ENCODE peak calls at places on chromosomes 1 and 21, in four cellular contexts. One of them, this sample, is unnamed. For H3K9me3 and H3K4me1, the result is how much of the 10 kb centered on the place peaks cover.

GRCh38 chr1:53073899-53074311 is 11.9 kb downstream of the PODN start:
- DNase-seq in esophagus squamous epithelium: no peak
- DNase-seq in mucosa of descending colon: no peak
- DNase-seq in right lobe of liver: peak
- DNase-seq in this sample: peak

GRCh38 chr1:218558411-218558810 is 213.3 kb downstream of the TGFB2 start:
- DNase-seq in esophagus squamous epithelium: no peak
- DNase-seq in right lobe of liver: no peak
- DNase-seq in mucosa of descending colon: no peak
- DNase-seq in this sample: no peak

GRCh38 chr1:93433407-93433961 is 14.4 kb upstream of the FNBP1L start:
- DNase-seq in right lobe of liver: peak
- DNase-seq in mucosa of descending colon: peak
- DNase-seq in esophagus squamous epithelium: no peak
- DNase-seq in this sample: no peak

GRCh38 chr1:201353186-201353940 is 24.1 kb downstream of the TNNT2 start:
- DNase-seq in esophagus squamous epithelium: no peak
- DNase-seq in mucosa of descending colon: peak
- DNase-seq in right lobe of liver: peak
- DNase-seq in this sample: peak

GRCh38 chr1:231465051-231465450 is 43.0 kb upstream of the EGLN1 start:
- DNase-seq in mucosa of descending colon: no peak
- DNase-seq in esophagus squamous epithelium: no peak
- DNase-seq in right lobe of liver: no peak
- DNase-seq in this sample: no peak

GRCh38 chr1:197980457-197980856 is 63.3 kb downstream of the LHX9 start:
- DNase-seq in esophagus squamous epithelium: no peak
- DNase-seq in right lobe of liver: no peak
- DNase-seq in mucosa of descending colon: no peak
- DNase-seq in this sample: no peak

GRCh38 chr1:46517010-46517600 is 27.5 kb downstream of the DMBX1 start:
- DNase-seq in mucosa of descending colon: peak
- DNase-seq in right lobe of liver: peak
- DNase-seq in esophagus squamous epithelium: no peak
- DNase-seq in this sample: peak

GRCh38 chr1:185450123-185450788 is 133.2 kb upstream of the IVNS1ABP start:
- DNase-seq in mucosa of descending colon: peak
- DNase-seq in right lobe of liver: no peak
- DNase-seq in esophagus squamous epithelium: no peak
- DNase-seq in this sample: no peak

GRCh38 chr1:54404939-54405880 is 984 bp downstream of the SSBP3 start:
- DNase-seq in right lobe of liver: peak
- DNase-seq in esophagus squamous epithelium: no peak
- DNase-seq in mucosa of descending colon: peak
- DNase-seq in this sample: peak

GRCh38 chr21:25818156-25818950 is 83.6 kb downstream of the GABPA start:
- DNase-seq in mucosa of descending colon: no peak
- DNase-seq in esophagus squamous epithelium: no peak
- DNase-seq in right lobe of liver: no peak
- DNase-seq in this sample: no peak

GRCh38 chr1:50735443-50735842 is 224.6 kb downstream of the FAF1 start:
- DNase-seq in esophagus squamous epithelium: no peak
- DNase-seq in right lobe of liver: no peak
- DNase-seq in mucosa of descending colon: peak
- DNase-seq in this sample: no peak

GRCh38 chr1:178417858-178418257 is 78.9 kb downstream of the CLEC20A start:
- DNase-seq in esophagus squamous epithelium: no peak
- DNase-seq in mucosa of descending colon: no peak
- DNase-seq in right lobe of liver: no peak
- DNase-seq in this sample: no peak

GRCh38 chr1:23736437-23737134 is 6.7 kb upstream of the ELOA start:
- DNase-seq in mucosa of descending colon: no peak
- DNase-seq in right lobe of liver: no peak
- DNase-seq in esophagus squamous epithelium: no peak
- DNase-seq in this sample: no peak

GRCh38 chr1:198797656-198798055 is 158.8 kb downstream of the PTPRC start:
- DNase-seq in mucosa of descending colon: no peak
- DNase-seq in esophagus squamous epithelium: no peak
- DNase-seq in right lobe of liver: no peak
- DNase-seq in this sample: no peak

GRCh38 chr1:114310771-114311251 is 157.1 kb upstream of the SYT6 start:
- DNase-seq in mucosa of descending colon: no peak
- DNase-seq in right lobe of liver: no peak
- DNase-seq in esophagus squamous epithelium: no peak
- DNase-seq in this sample: no peak

GRCh38 chr1:213070399-213070798 is 19.4 kb downstream of the RPS6KC1 start:
- DNase-seq in mucosa of descending colon: peak
- DNase-seq in right lobe of liver: no peak
- DNase-seq in esophagus squamous epithelium: no peak
- DNase-seq in this sample: no peak

GRCh38 chr1:77282866-77283539 is 1.2 kb downstream of the AK5 start:
- DNase-seq in mucosa of descending colon: no peak
- DNase-seq in esophagus squamous epithelium: no peak
- DNase-seq in right lobe of liver: no peak
- DNase-seq in this sample: no peak

GRCh38 chr1:41640141-41640751 is 155.8 kb upstream of the EDN2 start:
- DNase-seq in esophagus squamous epithelium: no peak
- DNase-seq in mucosa of descending colon: no peak
- DNase-seq in right lobe of liver: no peak
- DNase-seq in this sample: no peak

GRCh38 chr1:228236744-228237143 is 28.9 kb downstream of the OBSCN start:
- DNase-seq in mucosa of descending colon: peak
- DNase-seq in esophagus squamous epithelium: no peak
- DNase-seq in right lobe of liver: no peak
- DNase-seq in this sample: no peak

GRCh38 chr21:45579383-45580180 is 37.3 kb upstream of the SLC19A1 start:
- DNase-seq in right lobe of liver: no peak
- DNase-seq in mucosa of descending colon: no peak
- DNase-seq in esophagus squamous epithelium: no peak
- DNase-seq in this sample: peak

GRCh38 chr21:35697321-35697808 is 363.0 kb downstream of the SETD4 start:
- DNase-seq in esophagus squamous epithelium: no peak
- DNase-seq in mucosa of descending colon: peak
- DNase-seq in right lobe of liver: peak
- DNase-seq in this sample: peak

GRCh38 chr1:201221201-201221846 is 30.7 kb downstream of the IGFN1 start:
- DNase-seq in right lobe of liver: no peak
- DNase-seq in esophagus squamous epithelium: no peak
- DNase-seq in mucosa of descending colon: no peak
- DNase-seq in this sample: peak

GRCh38 chr1:89607888-89608626 is 24.9 kb upstream of the LRRC8C start:
- DNase-seq in mucosa of descending colon: no peak
- DNase-seq in esophagus squamous epithelium: no peak
- DNase-seq in right lobe of liver: no peak
- DNase-seq in this sample: no peak

GRCh38 chr1:188822248-188822647 is 1655.4 kb downstream of the BRINP3 start:
- DNase-seq in esophagus squamous epithelium: no peak
- DNase-seq in mucosa of descending colon: no peak
- DNase-seq in right lobe of liver: no peak
- DNase-seq in this sample: no peak

GRCh38 chr1:224356685-224357625 is at the start of gene CNIH4:
- DNase-seq in esophagus squamous epithelium: peak
- DNase-seq in right lobe of liver: peak
- DNase-seq in mucosa of descending colon: peak
- DNase-seq in this sample: peak

GRCh38 chr1:162502928-162503327 is 5.3 kb downstream of the UHMK1 start:
- DNase-seq in mucosa of descending colon: no peak
- DNase-seq in esophagus squamous epithelium: no peak
- DNase-seq in right lobe of liver: no peak
- DNase-seq in this sample: no peak

GRCh38 chr1:43225168-43225567 is 44.6 kb upstream of the TMEM125 start:
- DNase-seq in mucosa of descending colon: no peak
- DNase-seq in right lobe of liver: no peak
- DNase-seq in esophagus squamous epithelium: no peak
- DNase-seq in this sample: no peak

GRCh38 chr1:154431586-154432373 is 26.6 kb downstream of the IL6R start:
- DNase-seq in mucosa of descending colon: no peak
- DNase-seq in right lobe of liver: no peak
- DNase-seq in esophagus squamous epithelium: no peak
- DNase-seq in this sample: no peak

GRCh38 chr1:154714638-154715037 is 106.7 kb upstream of the ADAR start:
- DNase-seq in right lobe of liver: no peak
- DNase-seq in mucosa of descending colon: peak
- DNase-seq in esophagus squamous epithelium: no peak
- DNase-seq in this sample: no peak

GRCh38 chr1:158121604-158122254 is 59.0 kb upstream of the CD1D start:
- DNase-seq in esophagus squamous epithelium: no peak
- DNase-seq in right lobe of liver: no peak
- DNase-seq in mucosa of descending colon: peak
- DNase-seq in this sample: peak

GRCh38 chr1:247797518-247797917 is 26.4 kb downstream of the OR14A16 start:
- DNase-seq in right lobe of liver: no peak
- DNase-seq in esophagus squamous epithelium: no peak
- DNase-seq in mucosa of descending colon: no peak
- DNase-seq in this sample: no peak
- H3K9me3 ChIP-seq in right lobe of liver: under half
- H3K9me3 ChIP-seq in esophagus squamous epithelium: under half
- H3K9me3 ChIP-seq in mucosa of descending colon: under half
- H3K9me3 ChIP-seq in this sample: under half

GRCh38 chr1:181155339-181155738 is 66.8 kb downstream of the IER5 start:
- DNase-seq in right lobe of liver: no peak
- DNase-seq in mucosa of descending colon: no peak
- DNase-seq in esophagus squamous epithelium: no peak
- DNase-seq in this sample: no peak

GRCh38 chr1:181151378-181152326 is 63.2 kb downstream of the IER5 start:
- DNase-seq in esophagus squamous epithelium: no peak
- DNase-seq in right lobe of liver: no peak
- DNase-seq in mucosa of descending colon: no peak
- DNase-seq in this sample: no peak

GRCh38 chr1:181153634-181153961 is 65.1 kb downstream of the IER5 start:
- DNase-seq in esophagus squamous epithelium: no peak
- DNase-seq in right lobe of liver: no peak
- DNase-seq in mucosa of descending colon: no peak
- DNase-seq in this sample: no peak

GRCh38 chr1:181150842-181151241 is 62.3 kb downstream of the IER5 start:
- DNase-seq in esophagus squamous epithelium: no peak
- DNase-seq in right lobe of liver: no peak
- DNase-seq in mucosa of descending colon: no peak
- DNase-seq in this sample: no peak

GRCh38 chr1:181152892-181153633 is 64.6 kb downstream of the IER5 start:
- DNase-seq in right lobe of liver: no peak
- DNase-seq in mucosa of descending colon: peak
- DNase-seq in esophagus squamous epithelium: no peak
- DNase-seq in this sample: peak
- H3K4me1 ChIP-seq in right lobe of liver: under half
- H3K4me1 ChIP-seq in mucosa of descending colon: under half
- H3K4me1 ChIP-seq in esophagus squamous epithelium: half or more
- H3K4me1 ChIP-seq in this sample: under half

GRCh38 chr1:172838681-172839313 is 179.9 kb downstream of the FASLG start:
- DNase-seq in right lobe of liver: no peak
- DNase-seq in esophagus squamous epithelium: no peak
- DNase-seq in mucosa of descending colon: no peak
- DNase-seq in this sample: no peak
- H3K4me3 ChIP-seq in right lobe of liver: no peak
- H3K4me3 ChIP-seq in esophagus squamous epithelium: no peak
- H3K4me3 ChIP-seq in mucosa of descending colon: no peak
- H3K4me3 ChIP-seq in this sample: no peak

DNA sequence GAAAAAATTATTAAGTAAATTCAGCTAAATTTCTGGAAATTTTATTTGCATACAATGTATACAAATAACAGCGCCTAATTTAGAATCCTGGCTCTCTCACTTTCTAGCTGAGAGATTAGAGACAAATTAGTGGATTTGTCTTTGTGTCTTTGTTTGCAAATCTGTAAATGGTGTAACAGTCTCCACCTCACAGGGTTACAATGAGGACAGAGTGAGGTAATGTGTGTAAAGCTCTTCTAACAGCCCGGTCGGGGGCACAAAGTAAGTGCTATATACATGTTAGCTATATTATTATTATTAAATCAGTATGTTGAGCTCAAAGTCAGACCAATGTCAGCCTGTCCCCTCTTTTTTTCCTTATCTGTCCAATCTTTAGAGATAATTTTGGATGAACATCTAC is 5.0 kb upstream of the ADAMTSL4 start:
- DNase-seq in mucosa of descending colon: no peak
- DNase-seq in right lobe of liver: no peak
- DNase-seq in esophagus squamous epithelium: no peak
- DNase-seq in this sample: no peak
- H3K9me3 ChIP-seq in mucosa of descending colon: under half
- H3K9me3 ChIP-seq in right lobe of liver: under half
- H3K9me3 ChIP-seq in esophagus squamous epithelium: under half
- H3K9me3 ChIP-seq in this sample: under half

GRCh38 chr1:11283148-11283547 is 10.2 kb downstream of the UBIAD1 start:
- DNase-seq in esophagus squamous epithelium: no peak
- DNase-seq in right lobe of liver: no peak
- DNase-seq in mucosa of descending colon: no peak
- DNase-seq in this sample: no peak

GRCh38 chr1:11284784-11285183 is 11.8 kb downstream of the UBIAD1 start:
- DNase-seq in esophagus squamous epithelium: no peak
- DNase-seq in right lobe of liver: no peak
- DNase-seq in mucosa of descending colon: no peak
- DNase-seq in this sample: no peak

GRCh38 chr1:11285883-11286734 is 13.1 kb downstream of the UBIAD1 start:
- DNase-seq in mucosa of descending colon: no peak
- DNase-seq in esophagus squamous epithelium: no peak
- DNase-seq in right lobe of liver: no peak
- DNase-seq in this sample: no peak

GRCh38 chr1:11289064-11289463 is 16.1 kb downstream of the UBIAD1 start:
- DNase-seq in esophagus squamous epithelium: no peak
- DNase-seq in mucosa of descending colon: no peak
- DNase-seq in right lobe of liver: no peak
- DNase-seq in this sample: no peak

GRCh38 chr1:11286735-11287410 is 13.9 kb downstream of the UBIAD1 start:
- DNase-seq in mucosa of descending colon: no peak
- DNase-seq in esophagus squamous epithelium: no peak
- DNase-seq in right lobe of liver: no peak
- DNase-seq in this sample: no peak
- H3K4me1 ChIP-seq in mucosa of descending colon: under half
- H3K4me1 ChIP-seq in esophagus squamous epithelium: under half
- H3K4me1 ChIP-seq in right lobe of liver: under half
- H3K4me1 ChIP-seq in this sample: under half

This sample was measured in Peyer's patch.